ENCODE peak calls at places on chromosomes 4 and X, in five cellular contexts. One of them, this sample, is unnamed.

GRCh38 chr4:52203351-52203750 is 152.2 kb downstream of the SPATA18 start:
- DNase-seq in AG09309: no peak
- DNase-seq in activated B cell treated with CpG ODN at 0.5 μM for 24 hours: no peak
- DNase-seq in sigmoid colon: no peak
- DNase-seq in left lung: no peak
- DNase-seq in this sample: no peak

GRCh38 chrX:123773258-123773978 is 40.6 kb upstream of the THOC2 start:
- DNase-seq in AG09309: no peak
- DNase-seq in activated B cell treated with CpG ODN at 0.5 μM for 24 hours: no peak
- DNase-seq in sigmoid colon: no peak
- DNase-seq in left lung: no peak
- DNase-seq in this sample: no peak

GRCh38 chr4:182042945-182043344 is 200.3 kb upstream of the TENM3 start:
- DNase-seq in AG09309: no peak
- DNase-seq in activated B cell treated with CpG ODN at 0.5 μM for 24 hours: no peak
- DNase-seq in sigmoid colon: no peak
- DNase-seq in left lung: no peak
- DNase-seq in this sample: no peak

GRCh38 chr4:25172964-25173917 is 13.0 kb upstream of the SEPSECS start:
- DNase-seq in AG09309: peak
- DNase-seq in activated B cell treated with CpG ODN at 0.5 μM for 24 hours: no peak
- DNase-seq in sigmoid colon: peak
- DNase-seq in left lung: no peak
- DNase-seq in this sample: no peak

GRCh38 chr4:76197971-76198410 is 15.6 kb downstream of the SCARB2 start:
- DNase-seq in AG09309: no peak
- DNase-seq in activated B cell treated with CpG ODN at 0.5 μM for 24 hours: no peak
- DNase-seq in sigmoid colon: peak
- DNase-seq in left lung: peak
- DNase-seq in this sample: no peak

GRCh38 chrX:119055650-119056049 is 17.1 kb upstream of the CT47C1 start:
- DNase-seq in AG09309: no peak
- DNase-seq in activated B cell treated with CpG ODN at 0.5 μM for 24 hours: no peak
- DNase-seq in sigmoid colon: no peak
- DNase-seq in left lung: no peak
- DNase-seq in this sample: no peak

GRCh38 chrX:9899640-9900075 is 67.5 kb upstream of the CLDN34 start:
- DNase-seq in AG09309: peak
- DNase-seq in activated B cell treated with CpG ODN at 0.5 μM for 24 hours: no peak
- DNase-seq in sigmoid colon: peak
- DNase-seq in left lung: no peak
- DNase-seq in this sample: no peak

GRCh38 chr4:38202223-38202622 is 242.0 kb downstream of the PTTG2 start:
- DNase-seq in AG09309: no peak
- DNase-seq in activated B cell treated with CpG ODN at 0.5 μM for 24 hours: no peak
- DNase-seq in sigmoid colon: no peak
- DNase-seq in left lung: no peak
- DNase-seq in this sample: no peak

GRCh38 chrX:110755061-110755460 is 40.6 kb downstream of the CHRDL1 start:
- DNase-seq in AG09309: no peak
- DNase-seq in activated B cell treated with CpG ODN at 0.5 μM for 24 hours: no peak
- DNase-seq in sigmoid colon: no peak
- DNase-seq in left lung: no peak
- DNase-seq in this sample: no peak

GRCh38 chr4:62640296-62640695 is 1440.2 kb downstream of the ADGRL3 start:
- DNase-seq in AG09309: no peak
- DNase-seq in activated B cell treated with CpG ODN at 0.5 μM for 24 hours: no peak
- DNase-seq in sigmoid colon: no peak
- DNase-seq in left lung: no peak
- DNase-seq in this sample: no peak

GRCh38 chr4:125314676-125315570 is at the start of gene FAT4:
- DNase-seq in AG09309: peak
- DNase-seq in activated B cell treated with CpG ODN at 0.5 μM for 24 hours: peak
- DNase-seq in sigmoid colon: peak
- DNase-seq in left lung: peak
- DNase-seq in this sample: peak

GRCh38 chrX:118976599-118977340 is 2.4 kb downstream of the LONRF3 start:
- DNase-seq in AG09309: no peak
- DNase-seq in activated B cell treated with CpG ODN at 0.5 μM for 24 hours: peak
- DNase-seq in sigmoid colon: peak
- DNase-seq in left lung: peak
- DNase-seq in this sample: peak

GRCh38 chr4:152640058-152640921 is 39.5 kb downstream of the TMEM154 start:
- DNase-seq in AG09309: no peak
- DNase-seq in activated B cell treated with CpG ODN at 0.5 μM for 24 hours: no peak
- DNase-seq in sigmoid colon: no peak
- DNase-seq in left lung: no peak
- DNase-seq in this sample: no peak

GRCh38 chr4:85370400-85371032 is 104.4 kb upstream of the ARHGAP24 start:
- DNase-seq in AG09309: peak
- DNase-seq in activated B cell treated with CpG ODN at 0.5 μM for 24 hours: peak
- DNase-seq in sigmoid colon: no peak
- DNase-seq in left lung: no peak
- DNase-seq in this sample: no peak

GRCh38 chr4:24370421-24370820 is 213.9 kb downstream of the DHX15 start:
- DNase-seq in AG09309: no peak
- DNase-seq in activated B cell treated with CpG ODN at 0.5 μM for 24 hours: no peak
- DNase-seq in sigmoid colon: no peak
- DNase-seq in left lung: no peak
- DNase-seq in this sample: no peak

GRCh38 chrX:9525511-9526248 is 60.8 kb downstream of the TBL1X start:
- DNase-seq in AG09309: no peak
- DNase-seq in activated B cell treated with CpG ODN at 0.5 μM for 24 hours: no peak
- DNase-seq in sigmoid colon: no peak
- DNase-seq in left lung: no peak
- DNase-seq in this sample: no peak

GRCh38 chrX:120453985-120454384 is 15.1 kb downstream of the LAMP2 start:
- DNase-seq in AG09309: no peak
- DNase-seq in activated B cell treated with CpG ODN at 0.5 μM for 24 hours: no peak
- DNase-seq in sigmoid colon: no peak
- DNase-seq in left lung: no peak
- DNase-seq in this sample: no peak

GRCh38 chrX:97685753-97686152 is 802.0 kb downstream of the RPA4 start:
- DNase-seq in AG09309: peak
- DNase-seq in activated B cell treated with CpG ODN at 0.5 μM for 24 hours: no peak
- DNase-seq in sigmoid colon: no peak
- DNase-seq in left lung: no peak
- DNase-seq in this sample: no peak

GRCh38 chr4:154029171-154029570 is 240.3 kb upstream of the SFRP2 start:
- DNase-seq in AG09309: no peak
- DNase-seq in activated B cell treated with CpG ODN at 0.5 μM for 24 hours: no peak
- DNase-seq in sigmoid colon: no peak
- DNase-seq in left lung: no peak
- DNase-seq in this sample: no peak

GRCh38 chr4:145540235-145540634 is 58.6 kb downstream of the SMAD1 start:
- DNase-seq in AG09309: peak
- DNase-seq in activated B cell treated with CpG ODN at 0.5 μM for 24 hours: no peak
- DNase-seq in sigmoid colon: no peak
- DNase-seq in left lung: no peak
- DNase-seq in this sample: no peak

GRCh38 chrX:155065035-155065734 is 5.8 kb downstream of the CMC4 start:
- DNase-seq in AG09309: peak
- DNase-seq in activated B cell treated with CpG ODN at 0.5 μM for 24 hours: no peak
- DNase-seq in sigmoid colon: no peak
- DNase-seq in left lung: no peak
- DNase-seq in this sample: no peak

GRCh38 chr4:108052511-108052910 is 62.8 kb downstream of the HADH start:
- DNase-seq in AG09309: no peak
- DNase-seq in activated B cell treated with CpG ODN at 0.5 μM for 24 hours: no peak
- DNase-seq in sigmoid colon: no peak
- DNase-seq in left lung: no peak
- DNase-seq in this sample: no peak

GRCh38 chrX:45771560-45772340 is 571.1 kb upstream of the DIPK2B start:
- DNase-seq in AG09309: no peak
- DNase-seq in activated B cell treated with CpG ODN at 0.5 μM for 24 hours: no peak
- DNase-seq in sigmoid colon: no peak
- DNase-seq in left lung: no peak
- DNase-seq in this sample: peak

GRCh38 chr4:182385897-182386296 is 142.7 kb downstream of the TENM3 start:
- DNase-seq in AG09309: no peak
- DNase-seq in activated B cell treated with CpG ODN at 0.5 μM for 24 hours: no peak
- DNase-seq in sigmoid colon: no peak
- DNase-seq in left lung: no peak
- DNase-seq in this sample: no peak

GRCh38 chr4:29309050-29309449 is 1411.1 kb upstream of the PCDH7 start:
- DNase-seq in AG09309: no peak
- DNase-seq in activated B cell treated with CpG ODN at 0.5 μM for 24 hours: no peak
- DNase-seq in sigmoid colon: no peak
- DNase-seq in left lung: no peak
- DNase-seq in this sample: no peak

GRCh38 chrX:49270249-49270921 is 792 bp downstream of the PPP1R3F start:
- DNase-seq in AG09309: no peak
- DNase-seq in activated B cell treated with CpG ODN at 0.5 μM for 24 hours: no peak
- DNase-seq in sigmoid colon: no peak
- DNase-seq in left lung: no peak
- DNase-seq in this sample: no peak

GRCh38 chrX:129698150-129698549 is 40.6 kb upstream of the XPNPEP2 start:
- DNase-seq in AG09309: no peak
- DNase-seq in activated B cell treated with CpG ODN at 0.5 μM for 24 hours: no peak
- DNase-seq in sigmoid colon: no peak
- DNase-seq in left lung: no peak
- DNase-seq in this sample: no peak

GRCh38 chr4:173237152-173237551 is 68.5 kb downstream of the GALNT7 start:
- DNase-seq in AG09309: no peak
- DNase-seq in activated B cell treated with CpG ODN at 0.5 μM for 24 hours: no peak
- DNase-seq in sigmoid colon: no peak
- DNase-seq in left lung: no peak
- DNase-seq in this sample: no peak

GRCh38 chrX:17559728-17560379 is 177.4 kb upstream of the SCML1 start:
- DNase-seq in AG09309: peak
- DNase-seq in activated B cell treated with CpG ODN at 0.5 μM for 24 hours: no peak
- DNase-seq in sigmoid colon: no peak
- DNase-seq in left lung: no peak
- DNase-seq in this sample: no peak
- TF ChIP-seq CTCF in AG09309: no peak
- TF ChIP-seq CTCF in activated B cell treated with CpG ODN at 0.5 μM for 24 hours: no peak
- TF ChIP-seq CTCF in sigmoid colon: no peak
- TF ChIP-seq CTCF in left lung: no peak
- TF ChIP-seq CTCF in this sample: no peak

DNA sequence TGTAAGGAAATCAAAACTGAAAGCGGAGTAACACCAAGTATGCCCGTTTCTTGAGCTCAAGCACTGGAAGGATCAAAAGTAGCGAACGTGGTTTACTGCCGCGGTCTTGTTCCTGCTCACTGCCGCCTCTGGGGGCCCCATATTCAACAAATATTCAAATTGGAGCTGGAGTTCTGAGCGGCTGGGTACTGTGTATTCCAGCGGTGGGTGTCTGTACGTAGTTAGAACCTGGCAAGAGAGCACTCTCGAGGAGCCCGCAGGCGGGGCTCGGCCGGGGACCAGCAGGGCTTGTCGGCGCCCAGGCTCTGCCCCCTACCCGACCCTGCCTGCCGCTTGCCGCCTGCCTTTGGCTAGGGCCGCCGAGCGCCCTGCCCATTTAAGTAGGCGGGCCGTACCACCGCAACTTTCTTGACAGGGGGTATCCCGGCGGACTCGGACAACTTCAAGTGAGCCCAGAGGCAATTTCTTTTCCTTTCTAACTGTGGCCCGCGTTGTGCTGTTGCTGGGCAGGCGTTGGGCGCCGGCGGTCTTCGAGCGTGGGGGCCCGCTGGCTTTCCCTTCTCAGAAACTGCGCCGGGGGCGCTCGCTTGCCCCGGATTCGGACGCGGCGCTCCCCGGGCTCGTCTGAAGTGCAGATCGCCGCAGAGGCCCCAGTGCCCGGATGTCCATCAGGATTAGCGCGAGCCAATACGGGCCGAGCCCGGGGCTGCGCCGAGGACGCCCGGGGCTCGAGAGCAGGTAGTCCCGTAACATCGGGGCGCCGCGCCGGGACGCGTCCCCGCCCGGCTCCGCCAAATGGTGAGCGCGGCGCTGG is 71.9 kb downstream of the AFF1 start:
- DNase-seq in AG09309: peak
- DNase-seq in activated B cell treated with CpG ODN at 0.5 μM for 24 hours: peak
- DNase-seq in sigmoid colon: peak
- DNase-seq in left lung: peak
- DNase-seq in this sample: peak
- TF ChIP-seq CTCF in AG09309: peak
- TF ChIP-seq CTCF in activated B cell treated with CpG ODN at 0.5 μM for 24 hours: no peak
- TF ChIP-seq CTCF in sigmoid colon: peak
- TF ChIP-seq CTCF in left lung: no peak
- TF ChIP-seq CTCF in this sample: peak

DNA sequence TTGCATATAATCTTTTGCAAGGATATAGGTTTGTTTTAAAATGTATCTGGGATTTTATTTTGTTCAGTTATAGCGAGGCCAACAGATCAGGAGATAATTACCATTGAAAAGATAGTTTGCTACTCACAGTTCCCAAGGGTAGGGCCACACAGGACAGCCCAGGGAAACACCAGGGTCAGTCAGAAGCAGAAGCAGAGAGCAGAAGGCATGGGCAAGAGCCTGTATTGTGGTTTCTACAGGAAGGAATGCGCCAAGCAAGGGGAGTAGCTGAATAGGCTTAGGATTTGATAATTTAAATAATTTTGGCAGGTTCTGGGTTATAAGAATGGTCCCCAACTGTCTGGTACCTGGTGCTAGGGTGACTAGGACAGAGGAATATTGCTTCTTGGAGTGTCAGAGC is 61.6 kb downstream of the SYNPO2 start:
- DNase-seq in AG09309: no peak
- DNase-seq in activated B cell treated with CpG ODN at 0.5 μM for 24 hours: no peak
- DNase-seq in sigmoid colon: no peak
- DNase-seq in left lung: no peak
- DNase-seq in this sample: no peak
- TF ChIP-seq CTCF in AG09309: no peak
- TF ChIP-seq CTCF in activated B cell treated with CpG ODN at 0.5 μM for 24 hours: no peak
- TF ChIP-seq CTCF in sigmoid colon: no peak
- TF ChIP-seq CTCF in left lung: no peak
- TF ChIP-seq CTCF in this sample: no peak

DNA sequence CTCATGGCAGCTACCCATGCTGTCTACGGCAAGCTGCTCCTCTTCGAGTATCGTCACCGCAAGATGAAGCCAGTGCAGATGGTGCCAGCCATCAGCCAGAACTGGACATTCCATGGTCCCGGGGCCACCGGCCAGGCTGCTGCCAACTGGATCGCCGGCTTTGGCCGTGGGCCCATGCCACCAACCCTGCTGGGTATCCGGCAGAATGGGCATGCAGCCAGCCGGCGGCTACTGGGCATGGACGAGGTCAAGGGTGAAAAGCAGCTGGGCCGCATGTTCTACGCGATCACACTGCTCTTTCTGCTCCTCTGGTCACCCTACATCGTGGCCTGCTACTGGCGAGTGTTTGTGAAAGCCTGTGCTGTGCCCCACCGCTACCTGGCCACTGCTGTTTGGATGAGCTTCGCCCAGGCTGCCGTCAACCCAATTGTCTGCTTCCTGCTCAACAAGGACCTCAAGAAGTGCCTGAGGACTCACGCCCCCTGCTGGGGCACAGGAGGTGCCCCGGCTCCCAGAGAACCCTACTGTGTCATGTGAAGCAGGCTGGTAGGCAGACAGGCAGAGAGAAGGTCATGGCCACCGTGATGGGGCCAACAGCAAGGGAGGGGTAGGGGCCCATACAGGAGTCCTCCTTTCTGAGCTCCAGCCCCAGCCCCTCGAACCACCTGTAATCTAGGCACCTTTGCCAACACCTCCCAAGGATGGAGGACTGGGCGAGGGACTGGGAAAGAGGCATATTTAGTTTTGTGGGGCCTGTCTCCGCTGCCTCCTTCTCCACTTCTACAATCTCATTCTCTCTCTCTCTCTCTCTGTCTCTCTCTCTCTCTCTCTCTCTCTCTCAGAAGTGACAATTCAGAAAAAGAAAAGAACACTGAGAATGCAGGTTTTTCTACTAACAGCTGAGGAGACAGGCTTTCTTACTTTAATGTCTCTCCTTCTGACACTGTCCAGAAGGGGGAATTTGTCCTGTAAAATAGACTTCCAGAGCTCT is 4.7 kb upstream of the TSPYL2 start:
- DNase-seq in AG09309: no peak
- DNase-seq in activated B cell treated with CpG ODN at 0.5 μM for 24 hours: no peak
- DNase-seq in sigmoid colon: no peak
- DNase-seq in left lung: no peak
- DNase-seq in this sample: no peak
- TF ChIP-seq CTCF in AG09309: no peak
- TF ChIP-seq CTCF in activated B cell treated with CpG ODN at 0.5 μM for 24 hours: no peak
- TF ChIP-seq CTCF in sigmoid colon: no peak
- TF ChIP-seq CTCF in left lung: no peak
- TF ChIP-seq CTCF in this sample: no peak

This sample was measured in natural killer cell.